ENCODE peak calls at places on chromosomes 5 and 9, in nine cellular contexts. One of them, this sample, is unnamed.

GRCh38 chr9:74555015-74555414 is 57.9 kb downstream of the RORB start:
- DNase-seq in lung microvascular endothelial cell: no peak
- DNase-seq in caudate nucleus: no peak
- DNase-seq in COR-L47: no peak
- DNase-seq in NCI-H526: no peak
- DNase-seq in activated CD4-positive, alpha-beta T cell treated with anti-CD3 and anti-CD28 coated beads, Interleukin-2, amount 50 U/mL, for 1 hour: no peak
- DNase-seq in lung: no peak
- DNase-seq in body of pancreas: peak
- DNase-seq in stimulated activated CD4-positive, alpha-beta T cell treated with anti-CD3 and anti-CD28 coated beads, Interleukin-1b, Interleukin-23, amount 100 ng/mL, for 1 hour: no peak
- DNase-seq in this sample: no peak

GRCh38 chr5:4698596-4698995 is 441.5 kb upstream of the ADAMTS16 start:
- DNase-seq in lung microvascular endothelial cell: no peak
- DNase-seq in caudate nucleus: no peak
- DNase-seq in COR-L47: no peak
- DNase-seq in NCI-H526: no peak
- DNase-seq in activated CD4-positive, alpha-beta T cell treated with anti-CD3 and anti-CD28 coated beads, Interleukin-2, amount 50 U/mL, for 1 hour: no peak
- DNase-seq in lung: no peak
- DNase-seq in body of pancreas: no peak
- DNase-seq in stimulated activated CD4-positive, alpha-beta T cell treated with anti-CD3 and anti-CD28 coated beads, Interleukin-1b, Interleukin-23, amount 100 ng/mL, for 1 hour: no peak
- DNase-seq in this sample: no peak

GRCh38 chr5:73938938-73939320 is 312.9 kb downstream of the ARHGEF28 start:
- DNase-seq in lung microvascular endothelial cell: no peak
- DNase-seq in caudate nucleus: no peak
- DNase-seq in COR-L47: no peak
- DNase-seq in NCI-H526: no peak
- DNase-seq in activated CD4-positive, alpha-beta T cell treated with anti-CD3 and anti-CD28 coated beads, Interleukin-2, amount 50 U/mL, for 1 hour: no peak
- DNase-seq in lung: no peak
- DNase-seq in body of pancreas: no peak
- DNase-seq in stimulated activated CD4-positive, alpha-beta T cell treated with anti-CD3 and anti-CD28 coated beads, Interleukin-1b, Interleukin-23, amount 100 ng/mL, for 1 hour: no peak
- DNase-seq in this sample: no peak

GRCh38 chr9:87386490-87386889 is 111.2 kb upstream of the DAPK1 start:
- DNase-seq in lung microvascular endothelial cell: no peak
- DNase-seq in caudate nucleus: no peak
- DNase-seq in COR-L47: no peak
- DNase-seq in NCI-H526: no peak
- DNase-seq in activated CD4-positive, alpha-beta T cell treated with anti-CD3 and anti-CD28 coated beads, Interleukin-2, amount 50 U/mL, for 1 hour: no peak
- DNase-seq in lung: no peak
- DNase-seq in body of pancreas: peak
- DNase-seq in stimulated activated CD4-positive, alpha-beta T cell treated with anti-CD3 and anti-CD28 coated beads, Interleukin-1b, Interleukin-23, amount 100 ng/mL, for 1 hour: no peak
- DNase-seq in this sample: no peak

GRCh38 chr9:133304158-133304470 is 29.1 kb upstream of the ABO start:
- DNase-seq in lung microvascular endothelial cell: no peak
- DNase-seq in caudate nucleus: no peak
- DNase-seq in COR-L47: no peak
- DNase-seq in NCI-H526: no peak
- DNase-seq in activated CD4-positive, alpha-beta T cell treated with anti-CD3 and anti-CD28 coated beads, Interleukin-2, amount 50 U/mL, for 1 hour: no peak
- DNase-seq in lung: no peak
- DNase-seq in body of pancreas: no peak
- DNase-seq in stimulated activated CD4-positive, alpha-beta T cell treated with anti-CD3 and anti-CD28 coated beads, Interleukin-1b, Interleukin-23, amount 100 ng/mL, for 1 hour: no peak
- DNase-seq in this sample: no peak

GRCh38 chr9:114059047-114059803 is 18.9 kb downstream of the AMBP start:
- DNase-seq in lung microvascular endothelial cell: no peak
- DNase-seq in caudate nucleus: no peak
- DNase-seq in COR-L47: no peak
- DNase-seq in NCI-H526: no peak
- DNase-seq in activated CD4-positive, alpha-beta T cell treated with anti-CD3 and anti-CD28 coated beads, Interleukin-2, amount 50 U/mL, for 1 hour: no peak
- DNase-seq in lung: no peak
- DNase-seq in body of pancreas: peak
- DNase-seq in stimulated activated CD4-positive, alpha-beta T cell treated with anti-CD3 and anti-CD28 coated beads, Interleukin-1b, Interleukin-23, amount 100 ng/mL, for 1 hour: no peak
- DNase-seq in this sample: no peak

GRCh38 chr9:22447607-22448305 is 1.1 kb downstream of the DMRTA1 start:
- DNase-seq in lung microvascular endothelial cell: peak
- DNase-seq in caudate nucleus: no peak
- DNase-seq in COR-L47: no peak
- DNase-seq in NCI-H526: peak
- DNase-seq in activated CD4-positive, alpha-beta T cell treated with anti-CD3 and anti-CD28 coated beads, Interleukin-2, amount 50 U/mL, for 1 hour: no peak
- DNase-seq in lung: no peak
- DNase-seq in body of pancreas: no peak
- DNase-seq in stimulated activated CD4-positive, alpha-beta T cell treated with anti-CD3 and anti-CD28 coated beads, Interleukin-1b, Interleukin-23, amount 100 ng/mL, for 1 hour: no peak
- DNase-seq in this sample: no peak

GRCh38 chr9:124724415-124725067 is 46.6 kb downstream of the NR6A1 start:
- DNase-seq in lung microvascular endothelial cell: no peak
- DNase-seq in caudate nucleus: no peak
- DNase-seq in COR-L47: no peak
- DNase-seq in NCI-H526: no peak
- DNase-seq in activated CD4-positive, alpha-beta T cell treated with anti-CD3 and anti-CD28 coated beads, Interleukin-2, amount 50 U/mL, for 1 hour: no peak
- DNase-seq in lung: no peak
- DNase-seq in body of pancreas: no peak
- DNase-seq in stimulated activated CD4-positive, alpha-beta T cell treated with anti-CD3 and anti-CD28 coated beads, Interleukin-1b, Interleukin-23, amount 100 ng/mL, for 1 hour: no peak
- DNase-seq in this sample: no peak

This sample was measured in NCI-H226.